ENCODE peak calls at places on chromosome 19, in eight cellular contexts. U, V, P, I, A, H, X and E are unnamed samples.

GRCh38 chr19:19740755-19741154 is 7.8 kb upstream of the ZNF14 start:
- DNase-seq in U (no peak), V (no peak), P (no peak), I (no peak), A (no peak), H (no peak), X (no peak), E (no peak)

GRCh38 chr19:4277051-4277700 is 1.9 kb upstream of the SHD start:
- DNase-seq in U (no peak), V (no peak), P (no peak), I (no peak), A (no peak), H (no peak), X (no peak), E (no peak)

GRCh38 chr19:43769256-43769655 is 11.5 kb downstream of the KCNN4 start:
- DNase-seq in U (no peak), V (no peak), P (no peak), I (no peak), A (no peak), H (no peak), X (no peak), E (no peak)

GRCh38 chr19:280541-281007 is 10.6 kb downstream of the PLPP2 start:
- DNase-seq in U (no peak), V (no peak), P (no peak), I (no peak), A (no peak), H (no peak), X (no peak), E (no peak)

GRCh38 chr19:23345838-23346237 is 49.4 kb downstream of the ZNF91 start:
- DNase-seq in U (no peak), V (no peak), P (no peak), I (peak; percentile 35), A (no peak), H (no peak), X (no peak), E (no peak)

GRCh38 chr19:34512254-34512796 is 30.8 kb downstream of the WTIP start:
- DNase-seq in U (no peak), V (no peak), P (no peak), I (no peak), A (no peak), H (peak; percentile 65), X (no peak), E (no peak)

GRCh38 chr19:35565016-35565856 is 1.8 kb upstream of the ATP4A start:
- DNase-seq in U (no peak), V (no peak), P (no peak), I (no peak), A (no peak), H (peak; percentile 47), X (no peak), E (no peak)

GRCh38 chr19:57465680-57466381 is 8.9 kb upstream of the VN1R1 start:
- DNase-seq in U (no peak), V (no peak), P (no peak), I (peak; percentile 31), A (peak; percentile 90), H (no peak), X (no peak), E (peak; percentile 17)

GRCh38 chr19:50725218-50725931 is 2.2 kb downstream of the CLEC11A start:
- DNase-seq in U (no peak), V (no peak), P (no peak), I (no peak), A (peak; percentile 22), H (no peak), X (no peak), E (no peak)

GRCh38 chr19:36114763-36115452 is at the start of gene POLR2I:
- DNase-seq in U (peak; percentile 99), V (peak; percentile 97), P (peak; percentile 100), I (peak; percentile 96), A (peak; percentile 100), H (peak; percentile 100), X (peak; percentile 98), E (peak; percentile 99)

GRCh38 chr19:13022859-13023636 is 27.8 kb downstream of the NFIX start:
- DNase-seq in U (peak; percentile 74), V (no peak), P (peak; percentile 97), I (no peak), A (peak; percentile 60), H (peak; percentile 95), X (no peak), E (no peak)

GRCh38 chr19:45638930-45639729 is at the start of gene EML2:
- DNase-seq in U (peak; percentile 63), V (peak; percentile 48), P (no peak), I (peak; percentile 70), A (peak; percentile 57), H (peak; percentile 84), X (peak; percentile 44), E (peak; percentile 80)

GRCh38 chr19:29401712-29402421 is 123.9 kb upstream of the VSTM2B start:
- DNase-seq in U (no peak), V (no peak), P (no peak), I (no peak), A (no peak), H (no peak), X (no peak), E (no peak)

GRCh38 chr19:29610213-29610573 is 4.1 kb downstream of the POP4 start:
- DNase-seq in U (peak; percentile 35), V (no peak), P (no peak), I (no peak), A (no peak), H (no peak), X (no peak), E (no peak)

GRCh38 chr19:6828306-6828697 is 55.8 kb downstream of the VAV1 start:
- DNase-seq in U (no peak), V (no peak), P (no peak), I (peak; percentile 45), A (peak; percentile 2), H (no peak), X (no peak), E (peak; percentile 55)

GRCh38 chr19:17606786-17607185 is 51.3 kb downstream of the COLGALT1 start:
- DNase-seq in U (no peak), V (no peak), P (no peak), I (no peak), A (no peak), H (no peak), X (no peak), E (no peak)

GRCh38 chr19:597406-598315 is 8.0 kb downstream of the HCN2 start:
- DNase-seq in U (no peak), V (no peak), P (no peak), I (no peak), A (no peak), H (no peak), X (no peak), E (no peak)

GRCh38 chr19:52494518-52494917 is 33.0 kb upstream of the ZNF808 start:
- DNase-seq in U (no peak), V (no peak), P (no peak), I (no peak), A (no peak), H (no peak), X (no peak), E (no peak)

GRCh38 chr19:18292460-18292809 is 11.0 kb upstream of the JUND start:
- DNase-seq in U (no peak), V (no peak), P (no peak), I (peak; percentile 52), A (peak; percentile 8), H (no peak), X (peak; percentile 25), E (no peak)

GRCh38 chr19:48817585-48818124 is 6.8 kb upstream of the BCAT2 start:
- DNase-seq in U (no peak), V (no peak), P (no peak), I (no peak), A (no peak), H (no peak), X (no peak), E (no peak)

GRCh38 chr19:58569943-58570670 is 3.0 kb downstream of the MZF1 start:
- DNase-seq in U (peak; percentile 22), V (no peak), P (no peak), I (no peak), A (no peak), H (peak; percentile 69), X (no peak), E (no peak)

GRCh38 chr19:16899566-16900075 is 10.8 kb downstream of the F2RL3 start:
- DNase-seq in U (peak; percentile 51), V (no peak), P (no peak), I (peak; percentile 75), A (peak; percentile 22), H (no peak), X (peak; percentile 19), E (peak; percentile 44)

GRCh38 chr19:1263198-1263597 is 5.9 kb upstream of the CIRBP start:
- DNase-seq in U (no peak), V (no peak), P (no peak), I (no peak), A (no peak), H (no peak), X (no peak), E (no peak)

GRCh38 chr19:20066861-20067260 is 10.9 kb upstream of the ZNF90 start:
- DNase-seq in U (no peak), V (no peak), P (no peak), I (no peak), A (no peak), H (no peak), X (no peak), E (no peak)

GRCh38 chr19:532578-533484 is 1.3 kb downstream of the CDC34 start:
- DNase-seq in U (peak; percentile 70), V (no peak), P (no peak), I (no peak), A (peak; percentile 77), H (no peak), X (no peak), E (peak; percentile 48)

GRCh38 chr19:45824041-45824471 is 8.9 kb upstream of the RSPH6A start:
- DNase-seq in U (no peak), V (no peak), P (no peak), I (no peak), A (peak; percentile 90), H (no peak), X (no peak), E (no peak)

GRCh38 chr19:57099199-57099661 is 20.6 kb upstream of the USP29 start:
- DNase-seq in U (peak; percentile 51), V (no peak), P (peak; percentile 1), I (peak; percentile 89), A (peak; percentile 27), H (no peak), X (peak; percentile 42), E (peak; percentile 3)

GRCh38 chr19:40410030-40410389 is 3.2 kb downstream of the PRX start:
- DNase-seq in U (no peak), V (no peak), P (no peak), I (no peak), A (no peak), H (no peak), X (no peak), E (no peak)